ENCODE peak calls at places on chromosome 11, in nine cellular contexts. V, Q, H, I, J, N, U, F and L are unnamed samples.

GRCh38 chr11:36233226-36233625 is 56.0 kb downstream of the COMMD9 start:
- DNase-seq in V (no peak), Q (no peak), H (no peak), I (no peak), J (peak; percentile 53), N (no peak), U (peak; percentile 72), F (no peak), L (no peak)

GRCh38 chr11:120147094-120147949 is 9.4 kb upstream of the TRIM29 start:
- DNase-seq in V (peak; percentile 61), Q (no peak), H (no peak), I (no peak), J (no peak), N (no peak), U (no peak), F (no peak), L (no peak)

GRCh38 chr11:74615311-74615710 is 22.9 kb downstream of the POLD3 start:
- DNase-seq in V (no peak), Q (no peak), H (no peak), I (no peak), J (no peak), N (no peak), U (no peak), F (no peak), L (no peak)

GRCh38 chr11:8291421-8292350 is 28.0 kb upstream of the LMO1 start:
- DNase-seq in V (peak; percentile 58), Q (no peak), H (no peak), I (no peak), J (no peak), N (no peak), U (no peak), F (no peak), L (no peak)

GRCh38 chr11:76163289-76163880 is 42.9 kb downstream of the WNT11 start:
- DNase-seq in V (no peak), Q (peak; percentile 90), H (no peak), I (no peak), J (no peak), N (no peak), U (no peak), F (peak; percentile 39), L (no peak)

GRCh38 chr11:73949246-73949645 is 1.6 kb upstream of the DNAJB13 start:
- DNase-seq in V (no peak), Q (no peak), H (peak; percentile 17), I (no peak), J (no peak), N (no peak), U (no peak), F (no peak), L (no peak)

GRCh38 chr11:87359401-87359800 is 321.7 kb downstream of the TMEM135 start:
- DNase-seq in V (no peak), Q (no peak), H (no peak), I (no peak), J (no peak), N (no peak), U (no peak), F (no peak), L (no peak)

GRCh38 chr11:126115820-126116319 is 53.2 kb upstream of the CDON start:
- DNase-seq in V (no peak), Q (peak; percentile 97), H (no peak), I (no peak), J (peak; percentile 97), N (peak; percentile 61), U (peak; percentile 78), F (peak; percentile 43), L (no peak)

DNA sequence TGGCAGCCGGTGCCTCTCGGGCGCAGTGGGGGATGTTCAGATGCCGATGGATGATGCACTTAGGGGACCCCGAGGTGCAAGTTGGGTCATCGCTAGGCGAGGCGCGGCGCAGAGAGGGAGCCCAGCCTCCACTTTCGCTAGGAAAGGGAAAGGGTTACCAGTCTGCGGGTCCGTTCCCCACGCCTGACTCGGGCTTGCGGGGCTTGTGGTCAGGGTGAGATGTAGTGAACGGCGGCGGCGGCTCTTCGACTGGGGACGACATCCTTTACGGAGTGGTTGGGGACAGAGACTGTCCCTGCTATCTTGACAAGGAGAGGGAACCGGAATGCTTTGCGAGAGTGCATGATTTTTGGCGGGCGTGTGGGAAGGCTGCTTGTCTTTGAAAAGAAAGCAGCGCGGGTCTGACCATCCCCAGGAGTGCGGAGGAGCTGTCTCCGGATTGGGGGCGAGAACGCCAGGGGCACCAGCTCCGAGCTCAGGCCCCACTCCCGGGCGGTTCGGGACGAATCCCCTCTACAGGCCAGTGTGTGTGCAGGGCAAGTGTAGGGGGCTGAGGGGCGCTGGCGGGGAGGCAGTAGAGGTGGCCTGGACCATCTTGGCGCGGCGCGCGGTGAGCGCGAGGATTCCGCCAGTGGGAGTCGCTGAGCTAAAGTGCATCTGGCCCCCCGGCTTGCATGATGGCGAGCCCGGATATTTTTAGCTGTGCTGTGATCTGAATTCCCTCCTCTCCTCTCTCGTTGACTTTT is 1.1 kb downstream of the FAT3 start:
- DNase-seq in V (peak; percentile 73), Q (peak; percentile 70), H (no peak), I (no peak), J (peak; percentile 34), N (no peak), U (peak; percentile 26), F (peak; percentile 45), L (peak; percentile 65)
- TF ChIP-seq CTCF in V (no peak), Q (no peak), H (no peak), I (no peak), J (peak; percentile 12), N (no peak), U (peak; percentile 31), F (peak; percentile 60), L (no peak)

GRCh38 chr11:69526453-69526810 is 45.0 kb downstream of the LINC01488 start:
- DNase-seq in V (no peak), Q (no peak), H (no peak), I (no peak), J (no peak), N (no peak), U (no peak), F (no peak), L (no peak)
- TF ChIP-seq CTCF in V (no peak), Q (no peak), H (no peak), I (no peak), J (no peak), N (no peak), U (no peak), F (no peak), L (no peak)

GRCh38 chr11:112274007-112274783 is 13.5 kb upstream of the PLET1 start:
- DNase-seq in V (no peak), Q (peak; percentile 69), H (no peak), I (no peak), J (no peak), N (no peak), U (no peak), F (no peak), L (no peak)
- TF ChIP-seq CTCF in V (no peak), Q (no peak), H (no peak), I (no peak), J (no peak), N (no peak), U (no peak), F (no peak), L (no peak)

GRCh38 chr11:2928605-2929510 is at the start of gene PHLDA2:
- DNase-seq in V (no peak), Q (peak; percentile 97), H (peak; percentile 54), I (peak; percentile 75), J (peak; percentile 77), N (peak; percentile 61), U (peak; percentile 74), F (peak; percentile 37), L (peak; percentile 70)
- TF ChIP-seq CTCF in V (peak; percentile 20), Q (no peak), H (no peak), I (no peak), J (no peak), N (no peak), U (no peak), F (no peak), L (no peak)

GRCh38 chr11:129333873-129334272 is 41.8 kb upstream of the BARX2 start:
- DNase-seq in V (no peak), Q (no peak), H (peak; percentile 26), I (no peak), J (no peak), N (no peak), U (no peak), F (no peak), L (no peak)
- TF ChIP-seq CTCF in V (peak; percentile 67), Q (no peak), H (no peak), I (no peak), J (no peak), N (no peak), U (peak; percentile 20), F (no peak), L (peak; percentile 72)

DNA sequence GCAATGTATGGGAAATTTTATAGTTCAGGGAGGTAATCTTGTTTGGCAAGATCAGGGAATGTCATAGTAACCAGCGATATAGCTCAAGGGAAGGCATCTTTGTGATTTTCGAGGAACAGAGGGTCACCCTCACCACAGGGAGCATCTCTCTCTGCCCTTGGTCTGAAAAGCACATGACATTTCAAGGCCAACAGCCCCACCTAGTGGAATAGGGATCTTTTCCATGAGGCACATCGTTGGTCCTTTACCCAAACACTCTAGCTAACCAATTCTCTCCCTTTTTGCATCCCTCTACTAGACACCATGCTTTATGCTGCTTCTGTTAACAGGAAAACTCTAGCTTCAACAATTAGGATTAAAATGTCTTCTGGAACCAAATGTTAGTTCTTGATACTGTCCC is 179.0 kb downstream of the GRM5 start:
- DNase-seq in V (no peak), Q (peak; percentile 0), H (peak; percentile 66), I (peak; percentile 8), J (peak; percentile 37), N (no peak), U (peak; percentile 8), F (peak; percentile 55), L (peak; percentile 16)
- TF ChIP-seq CTCF in V (peak; percentile 74), Q (peak; percentile 47), H (peak; percentile 61), I (peak; percentile 22), J (peak; percentile 44), N (no peak), U (no peak), F (peak; percentile 74), L (peak; percentile 44)

DNA sequence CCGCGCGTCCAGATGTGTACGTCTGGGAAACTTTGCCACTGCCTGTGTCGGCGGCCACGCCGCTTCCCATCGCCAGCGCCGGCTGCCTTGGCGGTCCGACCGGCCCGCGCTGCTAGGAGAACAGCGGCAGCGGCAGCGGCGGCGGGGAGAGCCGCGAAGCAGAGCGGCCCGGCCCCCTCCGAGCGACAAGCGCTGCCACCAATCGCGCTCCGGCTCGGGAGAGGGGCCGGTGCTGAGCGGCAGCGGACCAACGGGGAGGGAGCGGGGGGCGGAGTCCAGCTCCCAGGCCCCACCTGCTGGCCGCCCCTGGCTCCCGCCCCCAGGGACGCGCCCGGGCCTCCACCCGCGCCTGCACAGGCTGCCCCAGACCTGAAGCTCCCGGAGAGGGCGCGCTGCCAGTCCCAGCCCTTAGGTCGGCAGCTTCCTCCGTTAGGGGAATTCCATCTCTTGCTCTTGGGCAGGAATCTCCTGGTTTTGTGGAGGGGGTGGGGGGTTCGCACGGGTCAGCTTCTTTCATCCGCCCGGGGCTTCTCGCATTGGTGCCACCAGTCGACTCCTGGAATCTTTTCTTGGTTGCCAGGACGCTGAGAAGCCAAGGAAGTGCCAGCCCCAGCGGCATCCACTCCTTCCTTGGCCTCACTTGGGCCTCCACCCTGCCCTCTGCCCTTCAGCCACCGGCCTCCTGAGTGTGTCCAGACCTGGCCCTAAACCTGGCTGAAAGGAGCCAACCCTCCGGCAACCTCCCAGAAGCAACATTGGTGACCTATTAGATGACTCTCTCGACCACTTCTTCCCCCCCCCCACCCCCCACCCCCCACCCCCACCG is at the start of gene GALNT18:
- DNase-seq in V (peak; percentile 94), Q (peak; percentile 99), H (peak; percentile 89), I (peak; percentile 98), J (peak; percentile 88), N (peak; percentile 94), U (peak; percentile 88), F (peak; percentile 91), L (peak; percentile 97)
- TF ChIP-seq CTCF in V (peak; percentile 62), Q (peak; percentile 30), H (no peak), I (peak; percentile 44), J (peak; percentile 17), N (peak; percentile 48), U (peak; percentile 34), F (peak; percentile 50), L (peak; percentile 53)

GRCh38 chr11:107780775-107781174 is 68.9 kb upstream of the SLN start:
- DNase-seq in V (no peak), Q (no peak), H (no peak), I (no peak), J (peak; percentile 2), N (no peak), U (no peak), F (no peak), L (no peak)
- TF ChIP-seq CTCF in V (no peak), Q (no peak), H (no peak), I (no peak), J (no peak), N (peak; percentile 8), U (no peak), F (no peak), L (no peak)